ENCODE peak calls at places on chromosomes 13 and 19, in nine cellular contexts. U is NB4; Y is T-cell; I is SK-N-MC; X is nephron progenitor cell; L is astrocyte; R is activated naive CD4-positive, alpha-beta T cell; P is Caco-2; G is foreskin fibroblast. T is an unnamed sample.

GRCh38 chr13:106337096-106337495 is 198.4 kb downstream of the EFNB2 start:
- DNase-seq in I (no peak), U (no peak), Y (no peak), G (no peak), P (no peak), R (no peak), L (no peak), X (no peak), T (no peak)

GRCh38 chr19:12611361-12611699 is 610 bp downstream of the ZNF791 start:
- DNase-seq in L (peak), I (peak), R (no peak), U (no peak), X (peak), G (peak), P (peak), Y (no peak), T (no peak)

GRCh38 chr13:49303533-49304252 is 56.0 kb downstream of the CDADC1 start:
- DNase-seq in L (no peak), X (peak), G (no peak), P (no peak), Y (no peak), R (no peak), U (no peak), I (no peak), T (no peak)

GRCh38 chr19:7923295-7924191 is 2.4 kb downstream of the CTXN1 start:
- DNase-seq in L (no peak), Y (no peak), U (peak), I (no peak), G (no peak), R (no peak), P (no peak), X (no peak), T (no peak)

GRCh38 chr13:23810842-23811241 is 78.4 kb downstream of the MIPEP start:
- DNase-seq in G (no peak), Y (no peak), X (no peak), I (no peak), U (no peak), L (no peak), R (no peak), P (no peak), T (no peak)

GRCh38 chr13:72168126-72168525 is 301.1 kb upstream of the DACH1 start:
- DNase-seq in U (no peak), G (no peak), I (no peak), R (no peak), X (no peak), Y (no peak), P (no peak), L (no peak), T (no peak)

GRCh38 chr13:34894756-34895155 is 47.3 kb upstream of the NBEA start:
- DNase-seq in L (no peak), P (no peak), R (no peak), I (no peak), X (no peak), Y (no peak), U (no peak), G (no peak), T (no peak)

GRCh38 chr13:102261809-102262208 is 140.0 kb downstream of the FGF14 start:
- DNase-seq in G (no peak), L (no peak), P (no peak), Y (no peak), I (no peak), U (no peak), R (no peak), X (no peak), T (no peak)

GRCh38 chr19:32351807-32352630 is 6.6 kb downstream of the ZNF507 start:
- DNase-seq in U (peak), Y (no peak), P (no peak), I (no peak), R (no peak), L (peak), G (no peak), X (no peak), T (no peak)

GRCh38 chr13:56670563-56670962 is 470.2 kb upstream of the PRR20A start:
- DNase-seq in X (no peak), Y (no peak), P (no peak), I (no peak), L (no peak), G (no peak), R (no peak), U (no peak), T (no peak)

GRCh38 chr13:41075034-41075433 is 13.7 kb downstream of the WBP4 start:
- DNase-seq in P (no peak), U (peak), G (no peak), Y (peak), I (no peak), X (peak), L (no peak), R (no peak), T (no peak)

GRCh38 chr13:26816876-26817275 is 56.3 kb upstream of the GPR12 start:
- DNase-seq in Y (no peak), G (no peak), X (peak), R (no peak), U (no peak), P (no peak), L (no peak), I (no peak), T (no peak)

GRCh38 chr19:720691-721160 is 12.0 kb downstream of the PALM start:
- DNase-seq in P (no peak), G (no peak), Y (no peak), I (no peak), R (no peak), X (no peak), L (no peak), U (no peak), T (no peak)

GRCh38 chr13:66492479-66492878 is 737.7 kb downstream of the PCDH9 start:
- DNase-seq in U (no peak), G (no peak), Y (no peak), P (no peak), R (no peak), L (no peak), I (no peak), X (no peak), T (no peak)

GRCh38 chr13:36298535-36299068 is 988 bp upstream of the CCDC169 start:
- DNase-seq in Y (no peak), G (no peak), P (no peak), X (no peak), U (peak), L (no peak), R (no peak), I (no peak), T (no peak)

GRCh38 chr13:23947893-23948292 is 50.6 kb upstream of the C1QTNF9B start:
- DNase-seq in I (no peak), G (no peak), R (no peak), X (no peak), L (no peak), U (no peak), Y (no peak), P (no peak), T (no peak)

GRCh38 chr13:50244913-50245574 is 229.8 kb downstream of the KCNRG start:
- DNase-seq in R (no peak), P (peak), I (no peak), Y (no peak), G (peak), U (peak), L (peak), X (no peak), T (no peak)

GRCh38 chr19:15962319-15962718 is 13.5 kb downstream of the OR10H4 start:
- DNase-seq in G (no peak), I (no peak), Y (no peak), L (no peak), U (peak), P (no peak), R (no peak), X (peak), T (no peak)

GRCh38 chr19:3094638-3095374 is 644 bp downstream of the GNA11 start:
- DNase-seq in U (peak), Y (peak), I (no peak), P (no peak), G (no peak), X (peak), R (no peak), L (no peak), T (no peak)

GRCh38 chr19:33156354-33156753 is 24.4 kb downstream of the WDR88 start:
- DNase-seq in X (no peak), U (no peak), P (no peak), Y (no peak), L (peak), R (no peak), G (peak), I (no peak), T (no peak)

GRCh38 chr13:93862259-93862658 is 617.2 kb downstream of the DCT start:
- DNase-seq in R (no peak), U (no peak), X (no peak), G (no peak), L (peak), P (no peak), Y (no peak), I (no peak), T (no peak)

GRCh38 chr13:20383058-20383457 is 142.6 kb downstream of the CRYL1 start:
- DNase-seq in U (no peak), G (no peak), L (no peak), Y (no peak), X (no peak), I (no peak), P (no peak), R (no peak), T (no peak)

GRCh38 chr19:14393303-14393702 is 12.1 kb downstream of the ADGRE5 start:
- DNase-seq in R (no peak), P (no peak), X (no peak), U (no peak), L (no peak), G (no peak), I (no peak), Y (no peak), T (no peak)

GRCh38 chr19:32404939-32405430 is 585 bp upstream of the DPY19L3 start:
- DNase-seq in G (no peak), X (peak), R (no peak), L (peak), I (no peak), U (no peak), Y (no peak), P (peak), T (peak)

GRCh38 chr19:18776288-18776594 is 14.9 kb downstream of the COMP start:
- DNase-seq in I (no peak), Y (no peak), G (peak), X (no peak), U (no peak), P (no peak), L (peak), R (no peak), T (no peak)

GRCh38 chr19:782195-783043 is 14.8 kb upstream of the PTBP1 start:
- DNase-seq in P (peak), R (no peak), U (no peak), X (peak), L (peak), G (no peak), Y (no peak), I (no peak), T (no peak)

GRCh38 chr13:37878496-37878895 is 8.9 kb upstream of the TRPC4 start:
- DNase-seq in Y (no peak), L (peak), X (no peak), I (no peak), U (no peak), R (no peak), G (peak), P (no peak), T (no peak)

GRCh38 chr19:33047422-33047821 is 17.3 kb downstream of the RHPN2 start:
- DNase-seq in P (peak), X (no peak), G (no peak), R (no peak), I (no peak), Y (no peak), L (peak), U (no peak), T (no peak)

GRCh38 chr19:46863818-46864629 is 3.2 kb downstream of the ARHGAP35 start:
- DNase-seq in X (peak), U (no peak), Y (no peak), G (no peak), P (peak), R (no peak), L (peak), I (no peak), T (no peak)

GRCh38 chr13:39929583-39929982 is 274.1 kb downstream of the COG6 start:
- DNase-seq in L (no peak), Y (no peak), X (no peak), G (no peak), P (no peak), U (no peak), I (no peak), R (no peak), T (no peak)

GRCh38 chr19:23403581-23404324 is 8.5 kb upstream of the ZNF91 start:
- DNase-seq in G (no peak), Y (no peak), I (no peak), P (peak), U (no peak), L (no peak), X (no peak), R (no peak), T (peak)

GRCh38 chr19:41189425-41190065 is 3.5 kb upstream of the CYP2S1 start:
- DNase-seq in R (no peak), L (no peak), I (no peak), G (no peak), Y (no peak), U (no peak), X (no peak), P (no peak), T (no peak)

GRCh38 chr13:98279473-98280175 is 102.6 kb upstream of the RNF113B start:
- DNase-seq in R (no peak), P (no peak), L (no peak), G (no peak), U (peak), Y (no peak), I (no peak), X (peak), T (no peak)

GRCh38 chr13:75803175-75803611 is 167.1 kb downstream of the LMO7 start:
- DNase-seq in R (no peak), G (no peak), Y (peak), U (no peak), P (no peak), I (no peak), X (no peak), L (no peak), T (no peak)

GRCh38 chr13:41668130-41668757 is 210.9 kb downstream of the RGCC start:
- DNase-seq in I (peak), U (peak), L (peak), R (no peak), Y (peak), P (peak), G (peak), X (peak), T (no peak)

GRCh38 chr19:45863840-45864628 is at the start of gene FOXA3:
- DNase-seq in L (no peak), U (peak), X (peak), P (peak), R (no peak), Y (peak), G (peak), I (no peak), T (peak)

GRCh38 chr19:10238172-10238783 is 7.1 kb upstream of the S1PR2 start:
- DNase-seq in L (no peak), Y (no peak), P (peak), G (peak), X (no peak), U (peak), I (no peak), R (no peak), T (no peak)

T was measured in vagina.